ENCODE peak calls at places on chromosomes 4 and X, in six cellular contexts. T is fibroblast of lung, O is mammary epithelial cell, D is SK-N-SH, X is DND-41, W is NT2/D1. P is an unnamed sample.

GRCh38 chr4:11130195-11130975 is 298.3 kb downstream of the HS3ST1 start:
- DNase-seq in T (peak; percentile 72), O (peak; percentile 21), D (no peak), X (no peak), W (no peak), P (no peak)

GRCh38 chr4:14070289-14070880 is 442.9 kb upstream of the BOD1L1 start:
- DNase-seq in T (no peak), O (no peak), D (no peak), X (no peak), W (no peak), P (no peak)

GRCh38 chrX:150476183-150476699 is 92.2 kb upstream of the MTM1 start:
- DNase-seq in T (peak; percentile 91), O (no peak), D (no peak), X (no peak), W (no peak), P (no peak)

GRCh38 chr4:25837107-25837506 is 25.7 kb downstream of the SEL1L3 start:
- DNase-seq in T (no peak), O (no peak), D (no peak), X (no peak), W (no peak), P (no peak)

GRCh38 chr4:32462944-32463343 is 1742.8 kb downstream of the PCDH7 start:
- DNase-seq in T (peak; percentile 45), O (no peak), D (no peak), X (no peak), W (no peak), P (no peak)

GRCh38 chr4:112321768-112322684 is 24.9 kb downstream of the ALPK1 start:
- DNase-seq in T (peak; percentile 73), O (peak; percentile 32), D (peak; percentile 44), X (peak; percentile 69), W (peak; percentile 36), P (peak; percentile 74)

GRCh38 chr4:25174674-25175073 is 14.4 kb upstream of the SEPSECS start:
- DNase-seq in T (no peak), O (peak; percentile 77), D (no peak), X (no peak), W (no peak), P (no peak)

GRCh38 chr4:140116442-140117104 is 37.4 kb downstream of the MAML3 start:
- DNase-seq in T (no peak), O (peak; percentile 69), D (peak; percentile 41), X (peak; percentile 55), W (no peak), P (no peak)

GRCh38 chrX:108036298-108036973 is 8.4 kb upstream of the VSIG1 start:
- DNase-seq in T (peak; percentile 63), O (peak; percentile 85), D (no peak), X (no peak), W (no peak), P (peak; percentile 35)

DNA sequence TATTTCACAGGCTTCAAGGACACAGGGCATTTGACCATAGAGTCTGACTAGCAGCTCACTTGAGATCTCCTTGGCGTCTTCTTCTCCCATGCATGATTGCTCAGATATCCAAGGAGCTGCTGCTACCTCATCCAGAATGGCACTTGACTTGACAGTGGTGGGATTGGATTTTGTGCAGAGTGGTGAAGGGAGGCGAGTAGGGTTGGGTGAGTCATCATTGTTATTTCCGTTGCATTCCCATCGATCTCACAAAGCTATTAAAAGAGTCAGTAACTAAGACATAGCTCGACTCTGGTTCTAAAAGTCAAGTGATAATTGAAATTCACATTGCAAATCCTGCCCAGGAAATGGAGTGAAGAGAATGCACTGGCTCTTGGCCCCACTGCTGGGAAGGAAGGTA is 27.7 kb downstream of the NHSL2 start:
- DNase-seq in T (no peak), O (no peak), D (no peak), X (no peak), W (no peak), P (no peak)
- H3K9me3 ChIP-seq in T (no peaks in the 10 kb centered on the region), O (no peaks in the 10 kb centered on the region), D (no peaks in the 10 kb centered on the region), X (no peaks in the 10 kb centered on the region), W (no peaks in the 10 kb centered on the region), P (no peaks in the 10 kb centered on the region)

GRCh38 chrX:39905475-39905889 is 192.3 kb downstream of the BCOR start:
- DNase-seq in T (peak; percentile 69), O (no peak), D (peak; percentile 34), X (no peak), W (no peak), P (peak; percentile 57)

GRCh38 chrX:39909996-39910395 is 187.8 kb downstream of the BCOR start:
- DNase-seq in T (no peak), O (no peak), D (no peak), X (no peak), W (no peak), P (no peak)

GRCh38 chrX:39905946-39906345 is 191.8 kb downstream of the BCOR start:
- DNase-seq in T (no peak), O (no peak), D (no peak), X (no peak), W (no peak), P (no peak)

GRCh38 chrX:39910651-39911050 is 187.1 kb downstream of the BCOR start:
- DNase-seq in T (no peak), O (no peak), D (no peak), X (no peak), W (no peak), P (no peak)

DNA sequence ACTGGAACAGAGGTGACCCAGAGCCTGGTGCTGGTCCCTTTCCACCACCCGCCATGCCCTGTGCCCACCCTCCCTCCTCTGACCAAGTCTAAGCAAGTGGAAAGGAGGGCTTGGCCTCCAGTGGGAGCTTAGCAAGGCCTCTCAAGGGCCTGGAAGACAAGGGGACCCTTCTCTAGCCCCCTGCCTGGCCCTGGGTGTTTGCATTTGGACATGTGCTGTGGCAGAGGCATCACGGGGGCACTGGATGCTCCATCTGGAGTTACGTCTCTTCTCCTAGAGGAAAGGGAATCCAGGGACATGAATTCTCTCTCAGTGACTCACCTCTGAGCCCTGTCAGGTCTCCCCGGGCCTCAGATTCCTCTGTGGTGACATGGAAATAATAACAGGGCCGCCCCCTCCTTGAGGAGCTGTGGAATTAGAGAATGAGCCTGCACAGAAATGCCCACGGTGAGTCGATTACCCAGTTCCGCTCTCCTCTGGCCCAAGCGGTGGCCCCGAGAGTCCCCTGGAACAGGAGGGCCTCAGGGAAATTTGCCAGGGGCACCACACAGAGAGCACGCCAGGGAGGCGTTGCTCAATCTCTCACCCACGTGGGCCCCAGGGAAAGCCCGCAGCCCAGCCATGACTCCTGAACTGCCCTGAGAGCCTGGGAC is 189.7 kb downstream of the BCOR start:
- DNase-seq in T (peak; percentile 85), O (peak; percentile 86), D (peak; percentile 30), X (no peak), W (peak; percentile 40), P (no peak)
- H3K9ac ChIP-seq in T (no peak overlapping the region), O (no peak overlapping the region), D (peak overlapping the region; percentile 33), X (no peak overlapping the region), W (peak overlapping the region; percentile 61), P (no peak overlapping the region)

GRCh38 chrX:24153175-24153795 is 3.8 kb downstream of the ZFX start:
- DNase-seq in T (no peak), O (peak; percentile 35), D (no peak), X (peak; percentile 33), W (no peak), P (no peak)
- H3K4me3 ChIP-seq in T (no peak overlapping the region), O (no peak overlapping the region), D (no peak overlapping the region), X (no peak overlapping the region), W (no peak overlapping the region), P (no peak overlapping the region)

DNA sequence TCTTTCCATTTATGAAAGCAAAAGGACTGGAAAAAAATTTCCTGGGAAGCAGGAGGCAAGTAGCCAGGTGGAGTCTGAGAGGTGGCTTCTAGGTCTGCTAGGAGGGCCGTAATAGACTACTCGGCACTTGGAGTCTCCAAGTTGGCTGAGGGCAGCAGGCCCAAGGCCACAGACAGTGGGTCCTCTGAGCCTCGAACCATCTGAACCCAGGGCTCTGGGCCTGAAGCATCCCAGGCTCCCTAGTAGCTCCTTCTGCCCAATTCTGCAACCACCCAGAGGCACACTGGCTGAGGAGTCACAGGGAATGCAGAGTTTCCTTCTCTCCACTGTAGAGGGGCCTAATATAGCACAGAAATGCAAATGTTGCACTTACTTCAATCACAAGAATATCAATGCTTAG is 19.8 kb downstream of the TKTL1 start:
- DNase-seq in T (no peak), O (no peak), D (no peak), X (no peak), W (no peak), P (no peak)
- H3K9me3 ChIP-seq in T (no peaks in the 10 kb centered on the region), O (peaks cover 3% of the 10 kb centered on the region), D (no peaks in the 10 kb centered on the region), X (no peaks in the 10 kb centered on the region), W (no peaks in the 10 kb centered on the region), P (no peaks in the 10 kb centered on the region)

DNA sequence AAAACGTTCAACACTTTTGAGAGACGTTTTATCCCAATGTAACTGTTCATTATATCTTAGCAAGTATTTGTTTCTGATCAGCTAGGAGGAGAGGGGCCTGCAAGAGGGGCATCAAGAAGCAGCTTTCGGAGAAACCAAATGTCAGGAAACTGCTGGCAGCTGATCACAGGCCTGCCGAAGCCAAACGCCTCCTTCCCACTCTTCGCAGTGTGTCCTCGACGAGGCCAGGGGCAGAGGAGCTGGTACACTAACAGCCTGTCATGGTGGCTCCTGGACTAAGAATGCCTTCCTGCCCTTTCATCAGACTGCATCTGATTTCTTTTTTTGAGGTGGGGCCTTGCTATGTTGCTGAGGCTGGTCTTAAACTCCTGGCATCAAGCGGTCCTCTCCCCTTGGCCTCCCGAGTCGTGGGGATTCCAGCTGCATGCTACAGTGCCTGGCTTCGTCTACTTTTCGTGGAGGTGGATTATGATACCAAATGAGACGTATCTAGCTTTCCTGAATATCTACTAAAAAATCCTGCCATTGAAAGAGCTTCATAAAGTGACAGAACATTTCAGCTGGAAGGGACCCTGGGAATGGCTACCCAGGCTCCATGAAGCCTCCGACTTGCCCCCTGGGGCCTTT is 134.8 kb downstream of the AFAP1 start:
- DNase-seq in T (no peak), O (no peak), D (no peak), X (no peak), W (no peak), P (no peak)
- H3K9ac ChIP-seq in T (no peak overlapping the region), O (no peak overlapping the region), D (no peak overlapping the region), X (no peak overlapping the region), W (no peak overlapping the region), P (no peak overlapping the region)

DNA sequence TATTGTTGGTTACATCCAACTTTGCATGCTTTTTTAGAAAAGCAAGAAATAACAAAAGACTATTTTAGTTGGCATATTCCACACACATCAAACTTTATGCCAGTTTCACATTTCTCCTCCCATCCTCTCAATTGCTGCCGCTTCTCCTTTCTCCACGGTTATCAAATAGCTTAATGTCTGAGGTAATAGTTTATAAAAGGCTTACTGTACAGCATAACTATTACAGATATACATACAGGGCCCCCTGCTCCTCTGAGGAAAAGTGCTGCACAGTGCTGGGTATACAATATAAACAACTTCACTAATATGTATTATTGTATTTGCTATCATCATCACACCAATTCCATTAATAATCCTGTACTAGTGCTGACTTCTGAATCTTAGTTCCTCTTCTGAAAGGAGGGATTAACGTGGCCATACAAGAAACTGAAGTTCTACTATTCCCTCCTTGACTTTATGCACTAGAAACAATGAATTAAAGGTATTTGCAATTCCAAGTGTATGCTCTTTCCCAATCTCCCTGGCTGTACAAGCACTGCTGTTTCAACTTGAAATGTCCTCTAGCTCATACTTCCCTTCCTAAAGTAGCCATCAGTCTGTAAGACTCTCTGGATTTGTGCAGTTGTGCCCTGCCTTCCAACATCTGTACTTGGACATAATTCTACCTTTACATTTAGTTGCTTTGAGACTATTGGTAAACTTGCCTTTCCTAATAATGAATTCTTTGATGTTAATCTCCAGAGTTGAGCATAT is 2.5 kb downstream of the CCNI start:
- DNase-seq in T (peak; percentile 61), O (peak; percentile 41), D (no peak), X (no peak), W (no peak), P (no peak)
- H3K4me3 ChIP-seq in T (peak overlapping the region; percentile 92), O (peak overlapping the region; percentile 92), D (peak overlapping the region; percentile 83), X (peak overlapping the region; percentile 26), W (peak overlapping the region; percentile 8), P (peak overlapping the region; percentile 68)

DNA sequence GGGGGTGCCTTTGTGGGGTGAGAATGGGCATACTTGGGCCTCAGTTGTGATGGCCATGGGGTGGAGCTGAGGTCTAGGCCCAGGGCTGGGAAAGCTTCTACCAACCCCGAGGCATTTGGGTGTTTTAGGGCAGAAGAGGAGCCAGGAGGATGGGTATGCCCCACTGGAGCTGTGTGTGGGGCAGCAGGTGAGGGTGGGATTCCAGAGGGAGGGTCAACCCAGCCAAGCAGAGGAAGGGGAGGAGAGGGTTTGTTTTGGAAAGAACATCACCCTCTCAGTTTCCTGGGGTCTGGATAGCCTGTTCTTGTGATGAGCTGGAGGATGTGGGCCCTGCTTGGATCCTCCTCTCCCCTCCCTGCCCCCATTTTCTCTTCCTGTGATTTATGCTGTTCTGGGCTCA is 620 bp downstream of the IL9R start:
- DNase-seq in T (no peak), O (no peak), D (no peak), X (no peak), W (no peak), P (no peak)
- H3K9me3 ChIP-seq in T (no peaks in the 10 kb centered on the region), O (peaks cover 4% of the 10 kb centered on the region), D (no peaks in the 10 kb centered on the region), X (no peaks in the 10 kb centered on the region), W (no peaks in the 10 kb centered on the region), P (no peaks in the 10 kb centered on the region)

P was measured in colonic mucosa.